ENCODE peak calls at places on chromosomes 13 and 19, in seven cellular contexts. F, J, W, R, M, X and I are unnamed samples.
A peak's percentile ranks its signal among the peaks of the same experiment; 100 is the strongest.

GRCh38 chr13:100347941-100348340 is 240.6 kb downstream of the GGACT start:
- DNase-seq in X (no peak), M (no peak), J (no peak), R (no peak), F (peak; percentile 21), W (no peak), I (no peak)

GRCh38 chr19:33388817-33389573 is 15.5 kb downstream of the CEBPG start:
- DNase-seq in M (no peak), F (no peak), W (no peak), J (no peak), X (no peak), R (peak; percentile 43), I (no peak)

GRCh38 chr13:28707629-28708427 is 10.9 kb downstream of the SLC46A3 start:
- DNase-seq in X (peak; percentile 96), R (no peak), W (no peak), F (no peak), M (no peak), J (peak; percentile 65), I (no peak)

GRCh38 chr13:79807554-79807953 is 326.6 kb downstream of the NDFIP2 start:
- DNase-seq in F (no peak), M (no peak), R (no peak), W (no peak), X (no peak), J (no peak), I (no peak)

GRCh38 chr19:39314016-39314728 is 6.5 kb downstream of the LRFN1 start:
- DNase-seq in F (no peak), M (no peak), J (no peak), X (no peak), R (no peak), W (no peak), I (no peak)

GRCh38 chr19:52786078-52786463 is 520 bp downstream of the ZNF600 start:
- DNase-seq in J (no peak), W (peak; percentile 17), X (peak; percentile 1), R (peak; percentile 51), F (no peak), M (peak; percentile 25), I (no peak)

GRCh38 chr19:48290341-48290922 is 20.6 kb downstream of the ZNF114 start:
- DNase-seq in W (no peak), X (peak; percentile 52), M (peak; percentile 32), F (peak; percentile 35), J (no peak), R (no peak), I (no peak)

GRCh38 chr19:14053032-14053431 is 8.8 kb downstream of the PALM3 start:
- DNase-seq in R (no peak), J (no peak), M (no peak), F (no peak), W (no peak), X (no peak), I (no peak)

GRCh38 chr13:99405966-99406365 is 95.3 kb upstream of the TM9SF2 start:
- DNase-seq in R (peak; percentile 14), J (no peak), W (no peak), F (no peak), M (no peak), X (no peak), I (no peak)

GRCh38 chr13:99408703-99409000 is 92.6 kb upstream of the TM9SF2 start:
- DNase-seq in X (no peak), R (no peak), J (no peak), W (no peak), M (no peak), F (no peak), I (no peak)

GRCh38 chr13:38490657-38491056 is 141.0 kb downstream of the UFM1 start:
- DNase-seq in R (no peak), W (no peak), M (no peak), F (no peak), J (no peak), X (no peak), I (no peak)

GRCh38 chr19:48398329-48399235 is 5.1 kb downstream of the GRIN2D start:
- DNase-seq in J (no peak), M (peak; percentile 70), R (peak; percentile 93), X (peak; percentile 93), W (peak; percentile 57), F (peak; percentile 99), I (no peak)

GRCh38 chr13:32175307-32175706 is 139.9 kb downstream of the ZAR1L start:
- DNase-seq in X (peak; percentile 68), J (no peak), F (no peak), M (no peak), W (no peak), R (no peak), I (no peak)

GRCh38 chr13:35630551-35631275 is 154.2 kb upstream of the MAB21L1 start:
- DNase-seq in W (no peak), J (peak; percentile 16), R (no peak), F (peak; percentile 61), M (no peak), X (peak; percentile 42), I (peak; percentile 28)

GRCh38 chr19:4089400-4089908 is 22.8 kb upstream of the ZBTB7A start:
- DNase-seq in R (peak; percentile 67), F (no peak), J (no peak), X (no peak), W (no peak), M (no peak), I (no peak)

GRCh38 chr13:110400786-110401533 is 93.9 kb downstream of the COL4A2 start:
- DNase-seq in R (no peak), F (no peak), W (no peak), X (peak; percentile 95), J (no peak), M (no peak), I (no peak)

GRCh38 chr13:37074703-37075102 is 15.2 kb upstream of the SUPT20H start:
- DNase-seq in W (no peak), M (no peak), X (peak; percentile 52), F (peak; percentile 11), R (no peak), J (no peak), I (no peak)
- TF ChIP-seq CTCF in W (peak; percentile 35), M (peak; percentile 19), X (peak; percentile 36), F (peak; percentile 43), R (peak; percentile 37), J (peak; percentile 42), I (peak; percentile 35)

DNA sequence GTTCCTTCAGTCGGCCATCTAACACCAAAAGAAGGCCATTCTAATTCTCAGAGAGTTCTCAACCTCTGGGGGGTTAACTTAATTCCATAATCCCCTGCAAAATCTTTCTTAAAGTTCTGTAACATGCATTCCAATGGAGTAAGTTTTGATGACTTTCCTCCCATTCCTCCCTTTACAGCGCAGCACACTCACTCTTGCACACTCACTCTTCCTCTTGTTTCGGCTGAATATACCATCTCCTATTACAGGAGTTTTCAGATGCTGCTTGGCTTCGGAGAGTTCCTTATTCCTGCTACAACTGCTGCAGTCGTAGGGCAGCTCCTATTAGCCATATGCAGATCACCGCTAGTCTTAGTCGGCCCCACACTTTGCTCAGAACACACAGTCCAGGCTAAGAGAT is 53.6 kb downstream of the OR10H4 start:
- DNase-seq in F (no peak), W (no peak), R (no peak), M (no peak), X (no peak), J (no peak), I (no peak)
- H3K4me3 ChIP-seq in F (no peak overlapping the region), W (no peak overlapping the region), R (peak overlapping the region; percentile 35), M (no peak overlapping the region), X (peak overlapping the region; percentile 57), J (peak overlapping the region; percentile 56), I (peak overlapping the region; percentile 42)

GRCh38 chr19:5131031-5131865 is 162.3 kb downstream of the KDM4B start:
- DNase-seq in X (no peak), M (no peak), F (no peak), J (no peak), W (no peak), R (peak; percentile 85), I (no peak)
- TF ChIP-seq CTCF in X (no peak), M (no peak), F (no peak), J (no peak), W (no peak), R (peak; percentile 16), I (no peak)

GRCh38 chr19:56837892-56838679 is 2.4 kb downstream of the PEG3 start:
- DNase-seq in F (no peak), R (peak; percentile 46), M (peak; percentile 78), X (peak; percentile 32), J (no peak), W (peak; percentile 80), I (peak; percentile 17)

GRCh38 chr19:56838680-56838929 is 1.9 kb downstream of the PEG3 start:
- DNase-seq in W (no peak), M (no peak), R (no peak), X (no peak), F (no peak), J (no peak), I (no peak)

GRCh38 chr19:56839665-56840451 is 668 bp downstream of the PEG3 start:
- DNase-seq in F (no peak), J (no peak), R (peak; percentile 82), X (peak; percentile 83), W (peak; percentile 94), M (peak; percentile 97), I (peak; percentile 62)

GRCh38 chr19:56840452-56841193 is at the start of the genes PEG3 and ZIM2:
- DNase-seq in R (peak; percentile 52), F (no peak), J (no peak), X (peak; percentile 20), W (peak; percentile 32), M (peak; percentile 90), I (no peak)

DNA sequence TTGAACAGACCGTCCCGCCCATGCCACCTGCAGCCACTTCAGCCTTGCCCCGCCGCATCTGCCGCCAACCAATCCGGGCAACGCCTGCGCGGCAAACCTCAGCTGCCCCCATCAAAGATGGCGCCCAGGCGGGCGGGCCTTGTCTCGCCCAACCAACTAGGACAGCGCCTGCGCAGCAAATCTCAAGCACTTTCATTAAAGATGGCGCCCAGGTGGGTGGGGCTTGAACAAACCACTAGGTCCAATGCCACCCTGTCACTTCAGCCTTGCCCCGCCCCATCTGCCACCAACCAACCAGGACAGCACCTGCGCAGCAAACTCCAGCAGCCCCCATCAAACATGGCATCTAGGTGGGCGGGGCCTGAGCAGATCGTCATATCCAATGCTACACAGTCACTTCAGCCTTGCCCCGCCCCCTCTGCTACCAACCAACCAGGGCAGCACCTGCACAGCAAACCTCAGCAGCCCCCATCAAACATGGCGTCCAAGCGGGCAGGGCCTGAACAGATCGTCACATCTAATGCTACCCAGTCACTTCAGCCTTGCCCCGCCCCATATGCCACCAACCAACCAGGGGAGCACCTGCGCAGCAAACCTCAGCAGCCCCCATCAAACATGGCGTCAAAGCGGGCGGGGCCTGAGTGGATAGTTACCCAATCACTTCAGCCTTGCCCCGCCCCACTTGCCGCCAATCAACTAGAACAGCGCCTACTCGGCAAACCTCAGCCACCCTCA is 1.4 kb downstream of the PEG3 start:
- DNase-seq in J (no peak), F (peak; percentile 11), R (peak; percentile 89), W (peak; percentile 98), X (peak; percentile 87), M (peak; percentile 99), I (peak; percentile 75)
- H3K4me3 ChIP-seq in J (no peak overlapping the region), F (no peak overlapping the region), R (no peak overlapping the region), W (no peak overlapping the region), X (peak overlapping the region; percentile 51), M (no peak overlapping the region), I (no peak overlapping the region)

GRCh38 chr19:8324186-8325050 is 3.1 kb downstream of the RPS28 start:
- DNase-seq in F (no peak), J (no peak), W (no peak), R (no peak), M (peak; percentile 39), X (no peak), I (no peak)
- TF ChIP-seq CTCF in F (no peak), J (no peak), W (no peak), R (no peak), M (no peak), X (no peak), I (no peak)

GRCh38 chr19:50314724-50315700 is 14.2 kb downstream of the KCNC3 start:
- DNase-seq in J (no peak), W (no peak), M (no peak), R (no peak), F (no peak), X (no peak), I (no peak)
- H3K4me3 ChIP-seq in J (no peak overlapping the region), W (no peak overlapping the region), M (no peak overlapping the region), R (no peak overlapping the region), F (peak overlapping the region; percentile 46), X (no peak overlapping the region), I (no peak overlapping the region)

GRCh38 chr19:7903244-7904073 is at the start of gene MAP2K7:
- DNase-seq in R (peak; percentile 100), J (peak; percentile 98), F (peak; percentile 98), X (peak; percentile 99), W (peak; percentile 100), M (peak; percentile 100), I (peak; percentile 89)
- TF ChIP-seq CTCF in R (peak; percentile 63), J (peak; percentile 43), F (peak; percentile 58), X (peak; percentile 29), W (peak; percentile 34), M (peak; percentile 39), I (peak; percentile 53)